ENCODE peak calls at places on chromosomes 5 and 9, in four cellular contexts. R is epithelial cell of esophagus, S is uterus, H is left ventricle myocardium inferior. U is an unnamed sample.

GRCh38 chr5:23012842-23013241 is 159.7 kb upstream of the CDH12 start:
- DNase-seq in H (no peak), S (no peak), R (no peak), U (no peak)

GRCh38 chr5:154723740-154724505 is 31.3 kb upstream of the LARP1 start:
- DNase-seq in S (no peak), H (no peak), R (peak; percentile 8), U (peak; percentile 81)

GRCh38 chr5:144267961-144268513 is 97.4 kb downstream of the KCTD16 start:
- DNase-seq in S (no peak), R (no peak), H (no peak), U (no peak)

GRCh38 chr5:170437621-170438375 is 48.6 kb upstream of the KCNMB1 start:
- DNase-seq in S (no peak), R (no peak), H (no peak), U (no peak)

GRCh38 chr5:90899014-90899604 is 340.5 kb downstream of the ADGRV1 start:
- DNase-seq in R (no peak), S (no peak), H (no peak), U (no peak)

GRCh38 chr9:33988219-33988890 is 60.3 kb downstream of the UBAP2 start:
- DNase-seq in H (no peak), S (no peak), R (peak; percentile 73), U (no peak)

GRCh38 chr9:112631313-112631712 is 86.6 kb downstream of the INIP start:
- DNase-seq in R (no peak), H (no peak), S (no peak), U (no peak)

GRCh38 chr5:113293068-113293571 is 141.7 kb downstream of the TSSK1B start:
- DNase-seq in R (peak; percentile 21), H (no peak), S (no peak), U (peak; percentile 27)

GRCh38 chr9:71830131-71830530 is 61.8 kb upstream of the CEMIP2 start:
- DNase-seq in H (no peak), R (no peak), S (no peak), U (no peak)

GRCh38 chr9:37840560-37841194 is 40.1 kb downstream of the DCAF10 start:
- DNase-seq in H (no peak), R (peak; percentile 90), S (no peak), U (peak; percentile 69)

GRCh38 chr5:64874753-64875152 is 106.0 kb downstream of the CWC27 start:
- DNase-seq in R (no peak), S (no peak), H (no peak), U (peak; percentile 69)

GRCh38 chr5:151022511-151023018 is 2.2 kb downstream of the GPX3 start:
- DNase-seq in S (no peak), H (no peak), R (peak; percentile 95), U (peak; percentile 84)

GRCh38 chr9:20095430-20096092 is 306.7 kb upstream of the SLC24A2 start:
- DNase-seq in S (no peak), H (no peak), R (no peak), U (no peak)
- H3K4me3 ChIP-seq in S (no peak overlapping the region), H (no peak overlapping the region), R (no peak overlapping the region), U (no peak overlapping the region)

GRCh38 chr5:153425914-153426313 is 64.6 kb upstream of the GRIA1 start:
- DNase-seq in R (peak; percentile 45), S (no peak), H (no peak), U (no peak)
- TF ChIP-seq CTCF in R (peak; percentile 29), S (no peak), H (no peak), U (no peak)

DNA sequence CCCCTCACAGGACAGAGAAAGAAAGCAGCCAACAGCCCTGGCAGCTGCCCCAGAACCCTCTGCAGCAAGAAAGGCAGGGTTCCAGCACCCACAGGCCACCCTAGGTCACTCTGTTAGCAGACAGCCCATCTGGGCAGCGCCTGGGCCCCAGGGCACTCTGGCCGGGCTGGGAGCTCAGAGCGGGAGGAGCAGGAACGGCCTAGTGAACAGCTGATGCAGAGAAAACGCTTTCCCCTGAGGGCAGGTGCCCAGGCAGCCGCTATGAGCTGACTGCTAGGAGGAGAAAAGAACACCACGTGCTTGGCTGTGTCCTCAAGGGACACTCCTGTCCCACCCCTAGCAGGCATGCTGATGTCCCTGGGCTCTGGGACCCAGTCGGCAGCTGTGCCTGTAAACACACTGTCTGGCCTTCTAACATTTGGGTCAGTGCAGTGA is 6.6 kb downstream of the RALGDS start:
- DNase-seq in H (peak; percentile 63), S (peak; percentile 14), R (peak; percentile 44), U (no peak)
- H3K4me3 ChIP-seq in H (peak overlapping the region; percentile 49), S (no peak overlapping the region), R (no peak overlapping the region), U (no peak overlapping the region)

DNA sequence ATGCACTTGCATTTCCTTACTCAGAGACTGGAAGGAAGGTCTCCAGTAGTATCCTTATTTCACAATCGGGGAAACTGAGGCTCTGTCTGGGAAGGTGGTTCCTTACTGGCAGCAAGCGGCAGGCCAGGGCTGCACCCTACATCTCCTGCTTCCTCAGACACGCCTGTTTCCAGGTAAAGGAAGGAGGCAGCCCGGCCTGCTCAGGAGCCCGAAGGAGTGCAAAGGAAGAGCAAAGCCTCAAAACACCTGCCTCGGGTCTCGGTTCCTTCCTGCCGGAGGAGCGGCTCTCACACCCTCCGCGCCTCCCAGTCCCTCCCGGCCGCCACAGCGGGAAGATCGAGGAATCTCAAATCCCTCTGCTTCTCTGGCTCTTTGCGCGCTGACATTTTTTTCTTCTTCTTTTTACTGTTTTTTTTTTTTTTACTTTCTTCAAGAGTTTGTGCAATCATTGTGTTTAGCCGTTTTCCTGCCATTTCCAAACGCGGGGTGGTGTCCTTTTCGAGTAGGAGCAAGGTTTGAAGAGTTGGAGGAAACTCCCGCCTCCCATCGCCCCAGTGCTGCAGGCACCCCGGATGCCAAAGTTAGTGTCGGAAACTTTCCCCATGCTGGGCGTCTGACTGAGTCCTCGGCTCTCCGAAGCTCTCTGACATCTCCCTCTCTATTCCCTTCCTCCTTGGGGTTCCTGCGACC is 1.0 kb downstream of the GGTA1 start:
- DNase-seq in S (peak; percentile 46), R (peak; percentile 44), H (no peak), U (peak; percentile 58)
- TF ChIP-seq CTCF in S (no peak), R (no peak), H (peak; percentile 19), U (peak; percentile 5)

GRCh38 chr5:92749943-92750342 is 831.1 kb downstream of the NR2F1-AS1 start:
- DNase-seq in S (no peak), H (no peak), R (peak; percentile 72), U (peak; percentile 24)
- H3K4me3 ChIP-seq in S (no peak overlapping the region), H (no peak overlapping the region), R (no peak overlapping the region), U (no peak overlapping the region)

DNA sequence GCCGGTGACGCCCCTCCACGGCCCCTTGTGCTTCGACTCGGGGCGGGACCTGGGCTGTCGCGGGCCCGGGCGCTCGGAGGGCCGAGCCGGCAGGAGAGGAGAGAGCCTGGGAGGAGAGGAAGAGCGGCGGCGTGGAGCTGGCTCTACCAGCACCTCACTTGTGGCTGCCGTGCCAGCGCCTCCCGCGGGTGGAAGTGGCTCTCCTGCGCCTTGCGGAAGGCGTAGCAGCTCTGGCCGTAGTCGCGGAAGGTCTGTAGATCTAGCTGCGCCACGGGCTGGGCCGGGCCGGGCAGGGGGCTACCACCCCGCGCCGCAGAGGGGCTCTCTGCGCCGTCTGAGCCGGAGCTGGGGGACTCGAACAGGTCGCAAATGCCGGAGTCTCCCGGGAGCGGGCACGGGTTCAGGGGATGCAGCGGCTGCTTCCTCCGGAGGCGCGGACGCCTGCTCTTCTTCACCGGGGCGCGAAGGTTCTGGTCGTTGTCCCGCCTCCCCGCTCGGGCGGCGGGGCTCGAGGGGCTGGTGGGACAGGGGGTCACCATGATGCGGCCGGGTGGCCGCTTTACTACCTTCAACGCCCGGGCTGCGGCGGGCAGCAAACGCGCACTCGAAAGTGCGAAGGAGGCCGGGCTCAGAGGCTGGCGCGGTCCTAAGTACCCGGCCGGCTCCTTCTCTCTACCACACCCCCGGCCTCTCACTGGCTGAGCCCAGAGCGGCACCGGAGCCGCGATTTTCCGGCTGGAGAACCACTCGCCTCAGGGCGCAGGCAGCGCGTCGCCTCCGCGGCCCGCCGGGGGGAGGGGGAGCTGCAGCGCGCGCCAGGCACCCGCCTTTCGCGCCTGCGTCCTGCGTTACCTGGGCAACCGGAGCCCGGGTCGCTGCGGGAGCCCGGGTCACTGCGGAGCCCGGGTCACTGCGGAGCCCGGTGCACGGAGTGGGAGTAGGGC is at the start of gene CCNO:
- DNase-seq in H (peak; percentile 50), S (peak; percentile 37), R (peak; percentile 92), U (peak; percentile 61)
- TF ChIP-seq CTCF in H (no peak), S (no peak), R (peak; percentile 25), U (peak; percentile 6)

DNA sequence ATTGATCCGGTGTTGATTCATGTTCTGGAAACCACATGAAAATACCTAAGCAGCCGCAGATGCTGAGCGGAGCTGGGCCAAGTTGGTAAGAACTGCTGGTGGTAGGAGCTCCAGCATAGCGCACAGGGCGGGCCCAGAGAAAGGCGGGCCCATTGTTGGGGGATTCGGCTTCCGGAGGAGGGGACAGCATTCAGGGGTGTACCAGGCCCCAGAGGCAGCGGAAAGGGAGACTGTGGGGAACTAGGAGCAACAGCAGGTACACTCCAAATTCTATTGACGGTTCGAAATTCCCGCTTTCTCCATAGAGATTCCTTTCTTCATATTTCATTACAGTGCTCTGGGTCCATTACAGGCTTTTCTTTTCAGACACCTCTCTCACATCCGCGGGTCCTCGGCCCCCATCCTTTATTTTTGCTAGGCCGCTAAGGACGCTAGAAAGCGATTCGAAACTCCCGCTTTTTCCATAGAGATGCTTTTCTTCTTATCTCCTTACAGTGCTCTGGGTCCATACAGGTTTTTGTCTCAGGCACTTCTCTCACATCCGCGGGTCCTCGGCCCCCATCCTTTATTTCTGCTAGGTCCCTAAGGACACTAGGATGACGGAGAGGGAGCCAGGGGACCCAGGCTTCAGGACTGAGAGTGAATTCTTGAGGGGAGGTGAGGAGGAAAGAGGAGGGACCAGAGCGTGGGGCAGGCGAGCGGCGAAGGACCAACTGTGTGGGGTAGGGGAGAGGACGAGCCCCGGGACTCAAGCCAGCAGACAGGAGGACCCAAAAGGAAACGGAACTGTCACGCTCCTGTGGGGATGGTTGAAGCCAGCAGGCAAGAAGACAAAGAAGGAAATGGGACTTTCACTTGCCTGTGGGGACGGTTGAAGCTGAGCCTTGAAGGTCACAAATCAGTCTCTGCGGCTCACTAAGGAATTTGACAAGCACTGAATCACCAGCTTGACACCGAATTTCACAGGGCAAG is at the start of gene CCDC152:
- DNase-seq in S (no peak), H (no peak), R (peak; percentile 4), U (peak; percentile 39)
- H3K4me3 ChIP-seq in S (peak within 1 kb of the TSS; percentile 18), H (peak within 1 kb of the TSS; percentile 58), R (peak within 1 kb of the TSS; percentile 23), U (peak within 1 kb of the TSS; percentile 67)

GRCh38 chr9:15235658-15236057 is 71.4 kb downstream of the TTC39B start:
- DNase-seq in R (no peak), H (no peak), S (no peak), U (no peak)

GRCh38 chr9:15227491-15227890 is 79.5 kb downstream of the TTC39B start:
- DNase-seq in S (no peak), H (no peak), R (no peak), U (no peak)

GRCh38 chr9:15229475-15229874 is 77.5 kb downstream of the TTC39B start:
- DNase-seq in R (no peak), S (no peak), H (no peak), U (no peak)

GRCh38 chr9:15231788-15232635 is 75.0 kb downstream of the TTC39B start:
- DNase-seq in R (peak; percentile 48), H (no peak), S (no peak), U (no peak)
- TF ChIP-seq CTCF in R (peak; percentile 61), H (peak; percentile 61), S (no peak), U (peak; percentile 67)

GRCh38 chr5:27140831-27141230 is 102.4 kb upstream of the CDH9 start:
- DNase-seq in S (no peak), R (no peak), H (no peak), U (no peak)
- H3K4me3 ChIP-seq in S (no peak overlapping the region), R (no peak overlapping the region), H (no peak overlapping the region), U (no peak overlapping the region)